ENCODE peak calls at places on chromosomes 5 and 9, in four cellular contexts. S is GM12878, I is H1, K is IMR-90. W is an unnamed sample.

GRCh38 chr5:66527478-66527877 is 68.7 kb upstream of the MAST4 start:
- DNase-seq in S (no peak), I (no peak), K (no peak), W (no peak)

GRCh38 chr9:8365029-8365428 is 565.5 kb upstream of the DMAC1 start:
- DNase-seq in S (no peak), I (no peak), K (peak), W (no peak)

GRCh38 chr9:122807271-122807900 is 7.5 kb downstream of the OR1K1 start:
- DNase-seq in S (no peak), I (no peak), K (peak), W (no peak)

GRCh38 chr5:157126-157715 is 34.1 kb upstream of the LRRC14B start:
- DNase-seq in S (no peak), I (no peak), K (no peak), W (no peak)

GRCh38 chr5:77295863-77296378 is 85.4 kb downstream of the PDE8B start:
- DNase-seq in S (no peak), I (no peak), K (no peak), W (peak)

GRCh38 chr9:70091553-70091952 is 47.9 kb downstream of the MAMDC2 start:
- DNase-seq in S (no peak), I (no peak), K (no peak), W (no peak)

GRCh38 chr5:141878186-141878770 is at the start of gene PCDH1:
- DNase-seq in S (no peak), I (no peak), K (peak), W (peak)

GRCh38 chr9:20437466-20437865 is 184.8 kb downstream of the MLLT3 start:
- DNase-seq in S (no peak), I (no peak), K (peak), W (no peak)

GRCh38 chr9:89605181-89606048 is 603 bp downstream of the GADD45G start:
- DNase-seq in S (no peak), I (no peak), K (peak), W (peak)

GRCh38 chr5:112264666-112265065 is 154.4 kb downstream of the EPB41L4A start:
- DNase-seq in S (no peak), I (no peak), K (no peak), W (no peak)

GRCh38 chr5:77925503-77925902 is 149.4 kb upstream of the TBCA start:
- DNase-seq in S (no peak), I (no peak), K (no peak), W (no peak)

GRCh38 chr5:145697251-145698016 is 137.7 kb downstream of the PRELID2 start:
- DNase-seq in S (no peak), I (no peak), K (peak), W (peak)

GRCh38 chr5:86646671-86647070 is 28.9 kb downstream of the COX7C start:
- DNase-seq in S (no peak), I (no peak), K (no peak), W (no peak)

GRCh38 chr9:36298566-36298965 is 40.3 kb upstream of the GNE start:
- DNase-seq in S (no peak), I (no peak), K (peak), W (no peak)

GRCh38 chr5:69238760-69239251 is 4.1 kb downstream of the CDK7 start:
- DNase-seq in S (no peak), I (no peak), K (peak), W (no peak)

GRCh38 chr9:12166511-12166910 is 526.7 kb upstream of the TYRP1 start:
- DNase-seq in S (no peak), I (no peak), K (no peak), W (no peak)

GRCh38 chr5:21236104-21236503 is 1248.1 kb upstream of the CDH18 start:
- DNase-seq in S (no peak), I (no peak), K (no peak), W (no peak)

GRCh38 chr9:5509573-5509972 is 758 bp upstream of the PDCD1LG2 start:
- DNase-seq in S (no peak), I (no peak), K (peak), W (no peak)

GRCh38 chr5:124742983-124743533 is 3.4 kb downstream of the ZNF608 start:
- DNase-seq in S (no peak), I (no peak), K (peak), W (no peak)

GRCh38 chr9:95249986-95250385 is 67.5 kb downstream of the FANCC start:
- DNase-seq in S (no peak), I (no peak), K (no peak), W (no peak)

GRCh38 chr9:129107651-129108050 is 2.9 kb downstream of the CRAT start:
- DNase-seq in S (no peak), I (no peak), K (no peak), W (no peak)
- TF ChIP-seq CHD1 in S (no peak), I (no peak), K (no peak), W (no peak)

GRCh38 chr9:108861464-108861863 is 602 bp upstream of the ACTL7A start:
- DNase-seq in S (no peak), I (no peak), K (no peak), W (no peak)
- TF ChIP-seq CHD1 in S (no peak), I (no peak), K (no peak), W (no peak)

GRCh38 chr9:137035937-137036336 is 4.0 kb upstream of the FUT7 start:
- DNase-seq in S (no peak), I (no peak), K (no peak), W (no peak)

GRCh38 chr9:137035507-137035834 is 3.6 kb upstream of the FUT7 start:
- DNase-seq in S (no peak), I (no peak), K (no peak), W (no peak)

GRCh38 chr9:137034039-137034708 is 2.3 kb upstream of the FUT7 start:
- DNase-seq in S (no peak), I (no peak), K (no peak), W (no peak)

GRCh38 chr9:137032893-137033292 is 1.0 kb upstream of the FUT7 start:
- DNase-seq in S (no peak), I (no peak), K (no peak), W (no peak)

GRCh38 chr9:137034709-137035506 is 3.0 kb upstream of the FUT7 start:
- DNase-seq in S (peak), I (peak), K (peak), W (peak)
- TF ChIP-seq CHD1 in S (no peak), I (no peak), K (no peak), W (no peak)

GRCh38 chr5:37869221-37869620 is 29.4 kb upstream of the GDNF start:
- DNase-seq in S (no peak), I (no peak), K (peak), W (no peak)
- TF ChIP-seq CHD1 in S (no peak), I (no peak), K (no peak), W (no peak)

GRCh38 chr9:79371301-79371700 is 200.5 kb upstream of the TLE4 start:
- DNase-seq in S (no peak), I (no peak), K (no peak), W (no peak)

GRCh38 chr9:79377315-79377855 is 194.4 kb upstream of the TLE4 start:
- DNase-seq in S (no peak), I (no peak), K (peak), W (no peak)

DNA sequence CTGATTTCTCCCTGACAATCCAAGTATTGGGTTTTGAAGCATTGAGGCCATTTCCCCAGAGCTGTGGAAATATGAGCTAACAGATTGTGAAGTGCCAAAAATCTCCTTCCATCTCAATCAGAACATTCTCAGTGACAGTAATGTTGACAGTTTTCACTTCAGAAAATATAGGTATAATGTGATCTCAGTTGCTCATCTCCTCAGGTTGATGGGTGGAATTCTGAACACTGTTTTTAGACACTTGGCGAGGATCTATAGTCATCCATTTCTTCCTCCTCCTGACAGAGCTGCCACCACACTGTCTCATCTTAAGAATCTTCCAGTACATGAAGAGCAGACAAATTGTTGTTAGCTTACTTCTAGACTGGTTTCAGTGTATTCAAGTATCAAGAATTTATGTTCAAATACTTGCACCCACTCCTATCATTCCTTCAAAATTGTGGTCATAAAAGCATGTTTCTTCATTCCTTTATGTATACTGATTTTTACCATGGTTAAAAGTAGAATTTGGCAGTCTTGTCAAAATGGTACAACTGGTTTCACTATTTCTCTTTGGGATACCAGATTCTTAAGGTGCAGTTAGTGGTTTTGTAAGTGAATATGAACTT is 199.7 kb upstream of the TLE4 start:
- DNase-seq in S (no peak), I (no peak), K (peak), W (no peak)
- TF ChIP-seq CHD1 in S (no peak), I (no peak), K (no peak), W (no peak)

GRCh38 chr5:27315541-27316282 is 277.3 kb upstream of the CDH9 start:
- DNase-seq in S (no peak), I (peak), K (peak), W (no peak)

GRCh38 chr5:27318701-27319100 is 280.3 kb upstream of the CDH9 start:
- DNase-seq in S (no peak), I (no peak), K (peak), W (no peak)

GRCh38 chr5:27313549-27313948 is 275.2 kb upstream of the CDH9 start:
- DNase-seq in S (no peak), I (no peak), K (no peak), W (no peak)

GRCh38 chr5:27312291-27312690 is 273.9 kb upstream of the CDH9 start:
- DNase-seq in S (no peak), I (no peak), K (no peak), W (no peak)

DNA sequence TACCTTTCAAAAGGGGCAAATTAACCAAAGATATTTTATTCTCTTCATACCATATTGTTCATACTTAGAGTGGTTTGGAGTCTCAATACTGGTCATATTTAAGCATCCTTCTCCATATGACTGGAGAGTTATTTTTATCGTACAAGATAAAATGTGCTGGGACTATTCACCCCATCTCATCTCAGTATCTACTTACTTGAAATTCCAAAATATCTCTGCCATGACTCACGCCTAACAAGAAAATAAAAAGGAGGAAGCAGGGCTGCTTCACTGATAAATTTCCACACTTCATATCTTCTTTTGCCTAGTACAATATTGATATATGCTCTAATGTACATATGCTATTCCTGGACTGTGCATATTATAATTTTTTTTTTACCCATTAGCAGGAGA is 277.9 kb upstream of the CDH9 start:
- DNase-seq in S (no peak), I (no peak), K (peak), W (no peak)
- TF ChIP-seq CHD1 in S (no peak), I (no peak), K (no peak), W (no peak)